ENCODE peak calls at places on chromosomes 7 and 10, in seven cellular contexts. W is testis, Q is H7, M is adipocyte, K is SJSA1, V is Panc1, Z is psoas muscle. I is an unnamed sample.

GRCh38 chr10:97690138-97690537 is 3.1 kb upstream of the AVPI1 start:
- DNase-seq in W (no peak), Q (no peak), M (peak; percentile 25), K (no peak), V (no peak), Z (no peak), I (no peak)

GRCh38 chr10:61978965-61979364 is 77.5 kb downstream of the ARID5B start:
- DNase-seq in W (no peak), Q (no peak), M (no peak), K (no peak), V (no peak), Z (no peak), I (no peak)

GRCh38 chr10:75610187-75610586 is 178.8 kb downstream of the LRMDA start:
- DNase-seq in W (no peak), Q (no peak), M (no peak), K (no peak), V (no peak), Z (no peak), I (no peak)

GRCh38 chr10:17348111-17349008 is 106.0 kb downstream of the ST8SIA6 start:
- DNase-seq in W (peak; percentile 78), Q (peak; percentile 3), M (peak; percentile 91), K (peak; percentile 24), V (peak; percentile 15), Z (peak; percentile 60), I (peak; percentile 88)

GRCh38 chr10:29081971-29082699 is 206.7 kb upstream of the LYZL1 start:
- DNase-seq in W (no peak), Q (no peak), M (no peak), K (no peak), V (no peak), Z (no peak), I (no peak)

GRCh38 chr7:12705878-12706277 is 18.4 kb downstream of the ARL4A start:
- DNase-seq in W (no peak), Q (no peak), M (no peak), K (no peak), V (no peak), Z (no peak), I (no peak)

GRCh38 chr7:101163281-101164070 is 1.9 kb downstream of the VGF start:
- DNase-seq in W (peak; percentile 54), Q (peak; percentile 85), M (peak; percentile 37), K (no peak), V (no peak), Z (no peak), I (peak; percentile 38)

GRCh38 chr10:124643281-124644009 is 100.7 kb downstream of the FAM53B start:
- DNase-seq in W (no peak), Q (peak; percentile 67), M (no peak), K (no peak), V (no peak), Z (no peak), I (no peak)

GRCh38 chr10:119253433-119254174 is 46.2 kb downstream of the GRK5 start:
- DNase-seq in W (peak; percentile 65), Q (peak; percentile 71), M (peak; percentile 95), K (peak; percentile 96), V (peak; percentile 92), Z (peak; percentile 87), I (peak; percentile 93)

DNA sequence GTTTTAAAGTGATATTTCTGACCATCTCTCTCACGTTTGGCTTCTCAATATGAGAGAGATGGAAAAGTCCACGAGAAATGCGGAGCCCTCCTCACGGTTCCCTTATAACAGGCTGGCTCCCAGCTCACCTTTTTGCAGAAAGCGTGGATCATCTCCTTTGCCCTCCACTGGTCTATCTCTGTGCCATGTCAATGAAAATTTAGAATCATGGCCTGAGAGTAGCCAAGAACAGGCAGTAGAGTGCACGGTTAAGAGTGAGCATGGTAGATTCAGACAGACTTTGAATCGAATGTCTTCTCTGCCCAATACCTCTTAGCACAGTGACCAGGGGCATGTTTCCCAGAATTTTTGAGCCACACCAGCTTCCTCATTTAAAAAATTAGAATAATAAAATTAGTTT is 1.1 kb downstream of the GIMAP7 start:
- DNase-seq in W (no peak), Q (no peak), M (no peak), K (no peak), V (no peak), Z (no peak), I (no peak)
- H3K4me3 ChIP-seq in W (no peak overlapping the region), Q (no peak overlapping the region), M (no peak overlapping the region), K (no peak overlapping the region), V (no peak overlapping the region), Z (peak overlapping the region; percentile 61), I (no peak overlapping the region)

DNA sequence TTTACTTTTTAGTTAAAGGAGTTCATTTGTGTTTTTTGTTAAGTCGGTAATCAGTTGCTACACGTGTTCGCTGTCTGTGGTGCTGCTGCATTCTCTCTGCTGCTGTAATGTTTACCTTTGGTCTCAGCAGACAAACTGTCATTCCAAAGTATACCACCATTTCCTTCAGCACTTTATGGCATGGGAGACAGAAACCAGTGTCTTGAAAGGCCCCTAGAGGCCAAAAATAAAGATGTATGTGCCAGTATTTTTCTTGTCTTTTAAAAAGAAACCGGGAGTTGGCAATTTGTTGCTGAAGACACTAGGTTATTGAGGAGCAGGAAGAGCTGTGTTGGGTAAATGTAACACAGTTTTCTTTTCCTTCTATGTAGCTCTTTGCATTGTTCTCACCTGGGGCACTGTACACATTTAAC is 24.1 kb downstream of the ZNF92 start:
- DNase-seq in W (no peak), Q (no peak), M (no peak), K (peak; percentile 47), V (no peak), Z (no peak), I (no peak)
- H3K36me3 ChIP-seq in W (no peaks in the 10 kb centered on the region), Q (peaks cover 3% of the 10 kb centered on the region), M (peaks cover 40% of the 10 kb centered on the region), K (peaks cover 35% of the 10 kb centered on the region), V (peaks cover 5% of the 10 kb centered on the region), Z (no peaks in the 10 kb centered on the region), I (peaks cover 86% of the 10 kb centered on the region)

DNA sequence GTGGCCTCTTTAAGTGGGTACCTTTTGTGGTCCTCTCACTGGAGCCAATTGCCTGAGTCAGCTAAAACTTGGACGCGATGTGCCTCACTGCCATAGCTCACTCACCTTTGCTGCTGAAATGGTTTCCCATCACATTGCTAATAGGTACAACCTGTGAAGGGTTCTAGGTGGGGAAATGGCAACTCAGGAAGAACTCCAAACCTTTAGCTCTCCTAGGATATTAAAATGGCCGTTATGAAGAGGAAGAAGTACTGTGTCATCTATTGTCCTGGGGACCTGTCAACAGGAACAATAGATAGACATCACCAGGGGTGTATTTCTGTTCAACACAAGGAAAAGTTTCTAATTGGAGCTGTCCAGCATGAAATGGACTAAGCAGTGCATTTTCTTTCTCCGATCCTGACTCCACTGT is 1.2 kb upstream of the ZNF655 start:
- DNase-seq in W (no peak), Q (peak; percentile 2), M (peak; percentile 30), K (no peak), V (no peak), Z (no peak), I (no peak)
- H3K4me3 ChIP-seq in W (no peak overlapping the region), Q (no peak overlapping the region), M (peak overlapping the region; percentile 90), K (peak overlapping the region; percentile 64), V (peak overlapping the region; percentile 68), Z (peak overlapping the region; percentile 78), I (peak overlapping the region; percentile 76)

GRCh38 chr7:130152270-130153141 is 52.7 kb downstream of the TMEM209 start:
- DNase-seq in W (peak; percentile 23), Q (peak; percentile 51), M (no peak), K (no peak), V (no peak), Z (no peak), I (no peak)
- H3K36me3 ChIP-seq in W (no peaks in the 10 kb centered on the region), Q (no peaks in the 10 kb centered on the region), M (no peaks in the 10 kb centered on the region), K (no peaks in the 10 kb centered on the region), V (no peaks in the 10 kb centered on the region), Z (no peaks in the 10 kb centered on the region), I (no peaks in the 10 kb centered on the region)